ENCODE peak calls at places on chromosomes 4 and X, in six cellular contexts. Q, G, N, K, L and U are unnamed samples.

GRCh38 chr4:145679520-145679919 is 426 bp upstream of the C4orf51 start:
- DNase-seq in G (no peak), K (peak; percentile 68), N (no peak), L (peak; percentile 50), Q (no peak), U (peak; percentile 62)

GRCh38 chr4:143458966-143459365 is 54.5 kb upstream of the SMARCA5 start:
- DNase-seq in G (no peak), L (no peak), Q (no peak), K (no peak), N (no peak), U (no peak)

GRCh38 chrX:19888419-19888879 is 1.0 kb upstream of the SH3KBP1 start:
- DNase-seq in N (no peak), Q (peak; percentile 42), L (peak; percentile 75), K (no peak), G (peak; percentile 58), U (peak; percentile 24)

GRCh38 chrX:72121381-72121780 is 10.3 kb downstream of the RTL5 start:
- DNase-seq in K (peak; percentile 82), Q (peak; percentile 49), L (peak; percentile 39), G (peak; percentile 70), N (no peak), U (peak; percentile 64)

GRCh38 chr4:136917312-136918110 is 614.8 kb downstream of the PCDH18 start:
- DNase-seq in L (no peak), Q (no peak), N (no peak), G (no peak), K (no peak), U (no peak)

GRCh38 chr4:139622856-139623255 is 42.8 kb upstream of the MGST2 start:
- DNase-seq in N (no peak), K (no peak), G (no peak), Q (no peak), L (no peak), U (no peak)

GRCh38 chrX:84710611-84711010 is 208.4 kb upstream of the HDX start:
- DNase-seq in N (no peak), G (no peak), Q (no peak), L (no peak), K (no peak), U (no peak)

GRCh38 chr4:183118585-183118984 is 19.5 kb downstream of the WWC2 start:
- DNase-seq in G (no peak), N (no peak), K (no peak), Q (no peak), L (peak; percentile 69), U (no peak)

GRCh38 chr4:41290486-41290885 is 33.8 kb downstream of the UCHL1 start:
- DNase-seq in N (no peak), K (no peak), G (no peak), L (no peak), Q (no peak), U (no peak)

GRCh38 chrX:20364238-20364637 is 97.5 kb upstream of the RPS6KA3 start:
- DNase-seq in Q (no peak), K (no peak), N (no peak), G (no peak), L (no peak), U (no peak)

GRCh38 chr4:70269674-70270073 is 27.3 kb downstream of the CSN3 start:
- DNase-seq in Q (no peak), K (no peak), N (no peak), G (no peak), L (peak; percentile 0), U (no peak)

GRCh38 chr4:102259081-102259480 is 86.2 kb downstream of the SLC39A8 start:
- DNase-seq in N (no peak), Q (no peak), G (no peak), K (no peak), L (no peak), U (no peak)

DNA sequence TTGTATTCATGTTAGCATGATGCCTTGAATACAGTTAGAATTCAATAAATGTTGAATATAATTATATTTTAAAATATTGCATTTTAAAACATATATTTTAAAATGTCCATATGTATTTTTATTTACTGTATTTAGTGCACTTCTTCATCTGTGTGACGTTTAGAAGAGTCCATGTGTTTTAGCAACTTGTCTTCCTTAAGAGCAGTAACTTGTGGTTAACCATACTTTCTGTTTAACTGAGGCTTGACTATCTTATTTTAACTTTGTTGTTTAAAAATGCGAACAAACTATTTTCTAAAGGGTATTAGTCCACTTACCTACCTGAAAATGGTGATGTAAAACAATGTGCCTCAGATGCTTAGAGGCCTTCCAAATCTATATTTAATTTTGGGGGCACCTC is 858 bp downstream of the DMP1 start:
- DNase-seq in L (no peak), K (no peak), G (no peak), N (no peak), Q (no peak), U (no peak)
- H3K4me1 ChIP-seq in L (no peaks in the 10 kb centered on the region), K (no peaks in the 10 kb centered on the region), G (no peaks in the 10 kb centered on the region), N (peaks cover 3% of the 10 kb centered on the region), Q (no peaks in the 10 kb centered on the region), U (no peaks in the 10 kb centered on the region)

GRCh38 chr4:104693601-104694201 is 199.0 kb upstream of the CXXC4 start:
- DNase-seq in Q (no peak), K (no peak), L (peak; percentile 21), N (no peak), G (no peak), U (no peak)
- TF ChIP-seq CTCF in Q (no peak), K (no peak), L (peak; percentile 52), N (peak; percentile 65), G (no peak), U (no peak)

GRCh38 chr4:2478220-2478619 is 9.3 kb downstream of the RNF4 start:
- DNase-seq in Q (no peak), L (no peak), N (no peak), K (no peak), G (no peak), U (no peak)

GRCh38 chr4:2482693-2483092 is 13.8 kb downstream of the RNF4 start:
- DNase-seq in N (no peak), K (no peak), L (no peak), G (no peak), Q (no peak), U (no peak)

GRCh38 chr4:2482192-2482591 is 13.3 kb downstream of the RNF4 start:
- DNase-seq in N (no peak), Q (no peak), G (no peak), K (no peak), L (no peak), U (no peak)

GRCh38 chr4:2483237-2483636 is 14.3 kb downstream of the RNF4 start:
- DNase-seq in G (no peak), N (no peak), L (no peak), K (no peak), Q (no peak), U (no peak)

GRCh38 chr4:2480649-2481048 is 11.7 kb downstream of the RNF4 start:
- DNase-seq in G (no peak), K (no peak), L (no peak), Q (no peak), N (no peak), U (no peak)
- H3K4me1 ChIP-seq in G (peaks cover 97% of the 10 kb centered on the region), K (peaks cover 17% of the 10 kb centered on the region), L (peaks cover 3% of the 10 kb centered on the region), Q (no peaks in the 10 kb centered on the region), N (peaks cover 3% of the 10 kb centered on the region), U (peaks cover 7% of the 10 kb centered on the region)

DNA sequence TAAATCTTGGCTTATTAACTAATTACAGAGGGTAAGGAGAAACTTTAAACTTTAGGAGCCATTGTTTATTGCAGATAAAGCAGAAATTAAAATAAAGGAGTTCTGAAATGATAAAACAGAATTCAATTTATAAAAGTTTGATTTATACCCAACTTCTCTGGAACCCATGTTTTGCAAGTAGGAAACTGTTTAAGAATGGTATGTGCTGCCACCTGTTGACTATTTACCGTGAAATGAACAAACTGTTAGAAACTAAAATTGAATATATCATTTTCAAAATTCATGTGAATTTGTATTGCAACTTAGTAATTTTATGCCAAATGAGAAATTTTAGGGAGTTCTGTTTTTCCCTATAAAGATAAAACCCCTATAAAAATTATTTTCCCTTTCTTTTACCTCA is 11.0 kb upstream of the TBC1D8B start:
- DNase-seq in G (no peak), L (no peak), N (no peak), K (no peak), Q (no peak), U (no peak)
- TF ChIP-seq CTCF in G (peak; percentile 48), L (peak; percentile 32), N (peak; percentile 54), K (no peak), Q (no peak), U (peak; percentile 23)

GRCh38 chr4:169248645-169249044 is 22.1 kb downstream of the SH3RF1 start:
- DNase-seq in N (no peak), Q (no peak), G (no peak), L (no peak), K (no peak), U (no peak)
- H3K4me1 ChIP-seq in N (peaks cover 11% of the 10 kb centered on the region), Q (no peaks in the 10 kb centered on the region), G (peaks cover 36% of the 10 kb centered on the region), L (peaks cover 50% of the 10 kb centered on the region), K (peaks cover 41% of the 10 kb centered on the region), U (peaks cover 6% of the 10 kb centered on the region)

GRCh38 chr4:173231916-173232315 is 63.3 kb downstream of the GALNT7 start:
- DNase-seq in N (no peak), Q (no peak), K (no peak), G (no peak), L (peak; percentile 32), U (no peak)
- TF ChIP-seq CTCF in N (no peak), Q (no peak), K (peak; percentile 34), G (peak; percentile 54), L (peak; percentile 27), U (no peak)

GRCh38 chrX:48938721-48939416 is 18.5 kb downstream of the OTUD5 start:
- DNase-seq in K (no peak), Q (no peak), L (no peak), N (no peak), G (peak; percentile 85), U (no peak)
- H3K4me1 ChIP-seq in K (no peaks in the 10 kb centered on the region), Q (no peaks in the 10 kb centered on the region), L (no peaks in the 10 kb centered on the region), N (peaks cover 4% of the 10 kb centered on the region), G (peaks cover 25% of the 10 kb centered on the region), U (no peaks in the 10 kb centered on the region)